ENCODE peak calls at places on chromosomes 4 and X, in five cellular contexts. G is HepG2, W is GM12878, D is K562, M is H1. L is an unnamed sample.

GRCh38 chrX:116281106-116281505 is 110.6 kb downstream of the AGTR2 start:
- DNase-seq in G (no peak), W (no peak), D (no peak), M (no peak), L (no peak)

GRCh38 chr4:163495900-163496299 is 1.4 kb downstream of the TMA16 start:
- DNase-seq in G (no peak), W (peak; percentile 60), D (no peak), M (no peak), L (peak; percentile 7)

GRCh38 chr4:47852121-47852520 is 14.3 kb upstream of the CORIN start:
- DNase-seq in G (no peak), W (no peak), D (no peak), M (no peak), L (no peak)

GRCh38 chrX:103718120-103718519 is 7.4 kb downstream of the TMEM31 start:
- DNase-seq in G (no peak), W (no peak), D (no peak), M (no peak), L (no peak)

GRCh38 chrX:13398073-13398823 is 78.4 kb upstream of the ATXN3L start:
- DNase-seq in G (peak; percentile 70), W (no peak), D (peak; percentile 17), M (peak; percentile 33), L (no peak)

GRCh38 chr4:150280081-150280950 is 202.1 kb downstream of the DCLK2 start:
- DNase-seq in G (no peak), W (no peak), D (no peak), M (no peak), L (no peak)

GRCh38 chrX:70998402-70999027 is 67.6 kb upstream of the SLC7A3 start:
- DNase-seq in G (peak; percentile 37), W (no peak), D (no peak), M (no peak), L (no peak)

GRCh38 chr4:105184316-105184988 is 37.8 kb downstream of the TET2 start:
- DNase-seq in G (no peak), W (no peak), D (no peak), M (no peak), L (no peak)

GRCh38 chrX:153828308-153828707 is 2.0 kb downstream of the PDZD4 start:
- DNase-seq in G (no peak), W (no peak), D (no peak), M (no peak), L (no peak)

GRCh38 chrX:34805951-34806350 is 136.6 kb upstream of the FAM47B start:
- DNase-seq in G (no peak), W (no peak), D (no peak), M (no peak), L (no peak)

GRCh38 chrX:34813618-34814017 is 129.0 kb upstream of the FAM47B start:
- DNase-seq in G (no peak), W (no peak), D (no peak), M (no peak), L (no peak)

GRCh38 chrX:34809096-34809495 is 133.5 kb upstream of the FAM47B start:
- DNase-seq in G (no peak), W (no peak), D (no peak), M (no peak), L (no peak)

GRCh38 chrX:34810911-34811310 is 131.7 kb upstream of the FAM47B start:
- DNase-seq in G (no peak), W (no peak), D (no peak), M (no peak), L (no peak)

DNA sequence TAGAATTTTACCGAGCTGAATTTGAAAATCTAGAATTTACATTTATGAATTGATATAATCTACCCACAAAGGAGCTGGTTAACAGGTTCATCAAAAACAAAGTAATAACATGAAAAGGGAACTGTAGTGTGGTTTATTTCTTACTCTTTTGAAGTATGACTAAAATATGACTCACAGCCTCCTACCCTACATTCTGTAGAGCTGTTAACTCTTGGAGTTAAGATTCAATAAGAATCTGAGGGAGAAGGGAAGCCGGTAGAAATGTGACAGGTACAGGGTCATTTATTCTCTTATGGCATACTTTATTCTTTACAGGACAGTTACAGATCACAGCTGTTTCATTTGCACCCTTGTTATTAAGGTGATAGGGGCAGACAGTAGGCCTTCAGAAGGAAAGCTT is 132.2 kb upstream of the FAM47B start:
- DNase-seq in G (no peak), W (no peak), D (no peak), M (no peak), L (no peak)
- TF ChIP-seq RFX5 in G (no peak), W (no peak), D (no peak), M (no peak), L (no peak)

GRCh38 chr4:83255584-83255983 is 29.0 kb downstream of the COQ2 start:
- DNase-seq in G (no peak), W (no peak), D (no peak), M (no peak), L (no peak)

GRCh38 chr4:83251074-83251835 is 33.3 kb downstream of the COQ2 start:
- DNase-seq in G (no peak), W (no peak), D (no peak), M (no peak), L (no peak)

GRCh38 chr4:83250666-83251065 is 33.9 kb downstream of the COQ2 start:
- DNase-seq in G (no peak), W (no peak), D (no peak), M (no peak), L (no peak)

GRCh38 chr4:83248486-83248885 is 36.1 kb downstream of the COQ2 start:
- DNase-seq in G (no peak), W (no peak), D (no peak), M (no peak), L (no peak)

GRCh38 chr4:83252782-83253405 is 31.7 kb downstream of the COQ2 start:
- DNase-seq in G (peak; percentile 55), W (no peak), D (peak; percentile 67), M (peak; percentile 38), L (peak; percentile 36)
- TF ChIP-seq TAF1 in G (no peak), W (no peak), D (no peak), M (no peak), L (no peak)

GRCh38 chr4:12022409-12022808 is 593.7 kb upstream of the HS3ST1 start:
- DNase-seq in G (no peak), W (no peak), D (no peak), M (no peak), L (no peak)
- TF ChIP-seq USF2 in G (no peak), W (no peak), D (no peak), M (no peak), L (no peak)

DNA sequence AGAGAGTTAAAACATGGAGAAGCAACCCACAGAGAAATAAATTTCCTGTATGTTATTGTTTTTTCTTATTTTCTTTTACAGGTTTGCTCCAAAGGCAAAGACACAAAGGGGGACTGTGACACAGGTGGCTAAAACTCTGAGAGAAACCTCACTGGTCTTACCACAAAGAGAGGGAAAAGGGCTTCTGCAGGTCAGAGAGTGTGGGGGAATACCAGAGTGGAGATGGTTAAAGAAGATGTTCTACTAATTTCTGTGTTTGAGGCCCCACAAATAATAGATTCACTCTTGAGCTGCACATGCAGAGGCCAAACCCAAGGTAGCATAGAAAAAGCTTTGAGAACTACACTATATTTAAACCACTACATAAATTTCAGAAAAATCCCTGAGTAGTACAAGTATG is 151.3 kb downstream of the GABRA3 start:
- DNase-seq in G (no peak), W (no peak), D (no peak), M (no peak), L (no peak)
- TF ChIP-seq RFX5 in G (no peak), W (no peak), D (no peak), M (no peak), L (no peak)

GRCh38 chr4:157222764-157223145 is 2.2 kb downstream of the GRIA2 start:
- DNase-seq in G (no peak), W (no peak), D (no peak), M (no peak), L (peak; percentile 65)
- TF ChIP-seq TAF1 in G (no peak), W (no peak), D (no peak), M (no peak), L (no peak)

GRCh38 chrX:41529221-41529620 is 82.1 kb downstream of the NYX start:
- DNase-seq in G (no peak), W (no peak), D (no peak), M (no peak), L (no peak)

GRCh38 chrX:41530082-41530481 is 82.9 kb downstream of the NYX start:
- DNase-seq in G (no peak), W (no peak), D (no peak), M (no peak), L (no peak)

GRCh38 chrX:41526268-41526667 is 79.1 kb downstream of the NYX start:
- DNase-seq in G (no peak), W (no peak), D (no peak), M (no peak), L (no peak)

GRCh38 chrX:41528784-41529183 is 81.6 kb downstream of the NYX start:
- DNase-seq in G (no peak), W (no peak), D (no peak), M (no peak), L (no peak)

GRCh38 chrX:41526925-41527324 is 79.8 kb downstream of the NYX start:
- DNase-seq in G (no peak), W (no peak), D (no peak), M (no peak), L (no peak)
- TF ChIP-seq USF2 in G (no peak), W (no peak), D (no peak), M (no peak), L (no peak)

GRCh38 chrX:38154340-38154739 is 66.3 kb downstream of the SRPX start:
- DNase-seq in G (peak; percentile 2), W (no peak), D (peak; percentile 4), M (no peak), L (no peak)

GRCh38 chrX:38151426-38151825 is 69.2 kb downstream of the SRPX start:
- DNase-seq in G (no peak), W (no peak), D (no peak), M (no peak), L (no peak)

GRCh38 chrX:38154818-38155217 is 65.9 kb downstream of the SRPX start:
- DNase-seq in G (no peak), W (no peak), D (no peak), M (no peak), L (no peak)

GRCh38 chrX:38150993-38151392 is 69.7 kb downstream of the SRPX start:
- DNase-seq in G (no peak), W (no peak), D (no peak), M (no peak), L (no peak)

GRCh38 chrX:38149016-38149415 is 71.7 kb downstream of the SRPX start:
- DNase-seq in G (no peak), W (no peak), D (no peak), M (no peak), L (no peak)
- TF ChIP-seq RFX5 in G (no peak), W (no peak), D (no peak), M (no peak), L (no peak)

GRCh38 chr4:673349-674091 is 556 bp downstream of the ATP5ME start:
- DNase-seq in G (peak; percentile 46), W (no peak), D (peak; percentile 64), M (no peak), L (no peak)
- TF ChIP-seq TAF1 in G (no peak), W (no peak), D (no peak), M (peak; percentile 51), L (no peak)

DNA sequence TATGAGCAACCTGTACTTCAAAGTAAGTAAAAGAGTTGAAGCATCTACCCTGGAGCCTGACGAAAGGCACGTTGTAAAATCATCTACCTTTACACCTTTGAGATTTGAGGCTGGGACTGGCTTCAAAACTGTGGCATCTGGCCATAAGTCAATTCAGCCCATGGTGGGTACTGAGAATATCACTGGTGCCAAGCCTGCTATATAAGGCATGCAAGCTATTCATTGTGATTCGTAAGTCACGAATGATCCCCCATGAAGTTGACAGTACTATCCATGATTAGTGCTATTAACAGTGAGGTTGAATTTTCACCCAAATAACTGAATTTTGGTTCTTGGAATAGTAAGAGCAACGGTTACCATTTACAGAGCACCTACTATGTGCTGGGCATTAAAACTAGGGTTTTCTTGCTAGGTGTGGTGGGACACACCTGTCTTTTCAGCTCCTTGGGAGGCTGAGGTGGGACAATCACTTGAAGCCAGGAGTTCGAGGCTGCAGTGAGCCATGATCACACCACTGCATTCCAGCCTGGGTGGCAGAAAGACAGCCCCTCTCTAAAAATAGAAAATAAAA is 39.8 kb downstream of the IRF2 start:
- DNase-seq in G (no peak), W (no peak), D (no peak), M (no peak), L (no peak)
- TF ChIP-seq USF2 in G (no peak), W (no peak), D (no peak), M (no peak), L (no peak)

L was measured in SK-N-SH.